ENCODE peak calls at places on chromosomes 12 and 14, in four cellular contexts. H is upper lobe of right lung, P is fibroblast of pulmonary artery, B is fibroblast of lung. W is an unnamed sample.

GRCh38 chr14:105064001-105064400 is 1.2 kb downstream of the GPR132 start:
- DNase-seq in H (no peak), P (no peak), B (no peak), W (no peak)

GRCh38 chr14:77267937-77268699 is 2.9 kb downstream of the NGB start:
- DNase-seq in H (no peak), P (no peak), B (no peak), W (no peak)

GRCh38 chr12:25249951-25250738 is 584 bp downstream of the KRAS start:
- DNase-seq in H (peak), P (peak), B (peak), W (peak)

GRCh38 chr12:75378354-75378753 is 12.5 kb upstream of the GLIPR1L2 start:
- DNase-seq in H (no peak), P (no peak), B (no peak), W (no peak)

GRCh38 chr14:70789361-70789760 is 20.0 kb downstream of the MAP3K9 start:
- DNase-seq in H (peak), P (peak), B (peak), W (peak)

GRCh38 chr12:132492522-132492921 is 2.6 kb downstream of the FBRSL1 start:
- DNase-seq in H (no peak), P (no peak), B (no peak), W (no peak)

GRCh38 chr14:71890541-71890940 is 41.7 kb upstream of the RGS6 start:
- DNase-seq in H (no peak), P (no peak), B (no peak), W (no peak)

GRCh38 chr14:33978892-33979612 is 28.2 kb upstream of the EGLN3 start:
- DNase-seq in H (no peak), P (no peak), B (no peak), W (no peak)

GRCh38 chr12:106348411-106348810 is 9.1 kb upstream of the POLR3B start:
- DNase-seq in H (no peak), P (no peak), B (peak), W (no peak)

GRCh38 chr12:75047885-75048525 is 161.6 kb downstream of the KCNC2 start:
- DNase-seq in H (no peak), P (no peak), B (no peak), W (no peak)

GRCh38 chr12:112468041-112468440 is 49.3 kb downstream of the PTPN11 start:
- DNase-seq in H (no peak), P (no peak), B (no peak), W (no peak)

GRCh38 chr12:9606247-9606646 is 1.5 kb downstream of the KLRB1 start:
- DNase-seq in H (no peak), P (no peak), B (no peak), W (no peak)

GRCh38 chr12:68623984-68624383 is 13.3 kb downstream of the RAP1B start:
- DNase-seq in H (no peak), P (no peak), B (peak), W (no peak)

GRCh38 chr12:54479421-54479820 is 6.0 kb upstream of the GTSF1 start:
- DNase-seq in H (no peak), P (peak), B (peak), W (peak)

GRCh38 chr12:46901464-46902205 is 75.8 kb upstream of the SLC38A4 start:
- DNase-seq in H (no peak), P (no peak), B (no peak), W (no peak)

GRCh38 chr14:26841920-26842741 is 244.3 kb upstream of the NOVA1 start:
- DNase-seq in H (no peak), P (peak), B (peak), W (peak)

GRCh38 chr12:53530920-53531319 is 23.6 kb upstream of the NPFF start:
- DNase-seq in H (no peak), P (no peak), B (peak), W (no peak)

GRCh38 chr14:61769893-61770292 is 7.7 kb downstream of the SNAPC1 start:
- DNase-seq in H (no peak), P (no peak), B (no peak), W (no peak)

GRCh38 chr12:126819554-126819953 is 1447.4 kb upstream of the TMEM132C start:
- DNase-seq in H (no peak), P (no peak), B (no peak), W (no peak)

GRCh38 chr14:41899416-41899815 is 292.7 kb downstream of the LRFN5 start:
- DNase-seq in H (no peak), P (peak), B (peak), W (peak)

GRCh38 chr12:73235387-73235786 is 963.2 kb downstream of the TRHDE start:
- DNase-seq in H (no peak), P (no peak), B (no peak), W (no peak)

GRCh38 chr12:130826151-130826801 is 12.8 kb downstream of the STX2 start:
- DNase-seq in H (peak), P (peak), B (peak), W (peak)

GRCh38 chr14:20332946-20333782 is at the start of gene CCNB1IP1:
- DNase-seq in H (no peak), P (peak), B (peak), W (peak)

GRCh38 chr14:101992708-101993107 is 28.3 kb downstream of the DYNC1H1 start:
- DNase-seq in H (no peak), P (no peak), B (no peak), W (no peak)

GRCh38 chr12:87425942-87426554 is 603.2 kb downstream of the C12orf50 start:
- DNase-seq in H (no peak), P (no peak), B (peak), W (no peak)

GRCh38 chr12:57782243-57782607 is 362 bp upstream of the TSFM start:
- DNase-seq in H (no peak), P (no peak), B (no peak), W (no peak)

GRCh38 chr12:45973526-45973925 is 16.8 kb downstream of the SCAF11 start:
- DNase-seq in H (no peak), P (peak), B (peak), W (no peak)

GRCh38 chr14:64717870-64718269 is 13.6 kb downstream of the PLEKHG3 start:
- DNase-seq in H (no peak), P (no peak), B (peak), W (no peak)

GRCh38 chr14:64720190-64720589 is 16.0 kb downstream of the PLEKHG3 start:
- DNase-seq in H (no peak), P (no peak), B (peak), W (no peak)

GRCh38 chr14:64721391-64721791 is 17.2 kb downstream of the PLEKHG3 start:
- DNase-seq in H (no peak), P (peak), B (peak), W (peak)

GRCh38 chr14:64718762-64719161 is 14.5 kb downstream of the PLEKHG3 start:
- DNase-seq in H (no peak), P (no peak), B (no peak), W (no peak)

DNA sequence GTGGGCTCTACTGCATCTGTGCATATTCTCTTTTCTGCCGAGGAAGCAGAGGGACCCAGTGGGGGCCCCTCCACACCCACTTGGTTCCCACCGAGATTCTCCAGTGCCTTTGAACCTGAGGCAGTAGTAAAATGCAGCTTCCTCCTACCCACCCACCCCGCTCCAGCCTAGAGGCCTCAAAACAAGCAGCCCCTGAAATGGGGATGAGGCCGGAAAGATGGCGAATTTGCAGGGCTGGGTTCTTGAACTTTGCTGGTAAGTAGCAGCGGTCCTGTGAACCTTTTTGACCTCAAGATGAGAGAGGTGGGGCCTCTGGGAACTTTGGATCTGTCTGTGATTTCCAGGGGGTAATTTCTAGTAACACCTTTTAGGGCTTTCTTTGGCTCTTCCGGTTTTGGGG is 15.4 kb downstream of the PLEKHG3 start:
- DNase-seq in H (no peak), P (no peak), B (no peak), W (no peak)
- H3K4me3 ChIP-seq in H (no peak), P (no peak), B (no peak), W (no peak)

DNA sequence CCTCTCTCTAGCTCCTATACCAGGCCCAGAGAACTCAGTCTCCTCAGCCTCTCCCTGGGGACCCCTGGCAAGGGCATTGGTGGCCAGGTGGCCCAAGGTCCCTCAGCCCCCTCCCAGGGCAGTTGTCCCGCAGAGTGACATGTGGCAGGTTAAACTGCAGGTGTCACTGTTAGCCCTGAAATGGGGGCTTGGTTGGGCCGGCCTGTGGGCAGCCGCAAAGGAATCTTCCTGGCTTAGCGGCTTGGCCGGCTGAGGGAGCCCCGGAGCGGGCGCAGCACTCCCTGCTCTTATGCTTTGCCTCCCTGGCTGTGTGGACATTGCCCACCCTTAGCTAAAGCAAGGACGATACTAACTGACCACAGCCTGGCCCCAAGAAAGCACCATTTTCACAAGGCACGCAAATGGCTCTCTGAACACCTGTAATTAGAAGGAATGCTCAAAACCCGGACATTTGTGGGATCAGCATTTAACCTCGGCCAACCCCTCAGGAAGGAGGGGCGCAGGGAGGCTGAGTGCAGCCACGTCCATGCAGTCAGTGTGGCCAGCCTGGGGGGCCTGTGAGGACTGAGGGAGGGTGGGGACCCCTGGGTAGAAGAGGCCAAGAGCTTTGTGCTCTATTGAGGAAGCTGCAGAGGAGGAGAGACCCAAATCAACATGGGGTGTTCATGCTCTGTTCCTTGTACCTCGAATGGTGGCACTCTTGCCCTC is 82.2 kb downstream of the PAPOLA start:
- DNase-seq in H (peak), P (peak), B (peak), W (peak)
- TF ChIP-seq CTCF in H (no peak), P (peak), B (no peak), W (peak)

DNA sequence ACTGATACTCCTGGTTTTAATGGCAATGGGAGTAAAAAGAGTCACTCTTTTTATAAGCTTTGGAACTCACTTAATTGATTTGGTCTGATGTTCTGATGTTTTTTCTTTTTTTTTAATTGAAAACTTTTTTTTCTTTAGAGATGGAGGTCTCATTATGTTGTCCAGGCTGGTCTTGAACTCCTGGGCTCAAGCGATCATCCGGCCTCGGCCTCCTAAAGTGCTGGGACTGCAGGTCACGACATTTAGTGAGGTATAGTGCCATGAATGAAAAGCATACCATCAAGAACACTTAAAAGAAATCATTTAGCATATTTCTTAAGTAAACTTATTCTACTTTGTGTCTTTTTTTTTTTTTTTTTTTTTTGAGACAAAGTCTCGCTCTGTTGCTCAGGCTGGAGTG is 12.7 kb upstream of the EID3 start:
- DNase-seq in H (no peak), P (no peak), B (no peak), W (no peak)
- H3K4me3 ChIP-seq in H (no peak), P (peak), B (no peak), W (no peak)

GRCh38 chr12:5912011-5912410 is 33.0 kb downstream of the ANO2 start:
- DNase-seq in H (no peak), P (no peak), B (no peak), W (no peak)
- TF ChIP-seq CTCF in H (no peak), P (no peak), B (no peak), W (no peak)

GRCh38 chr12:21330682-21331253 is 3.9 kb downstream of the SLCO1A2 start:
- DNase-seq in H (no peak), P (peak), B (peak), W (peak)

GRCh38 chr12:21334100-21334499 is 617 bp downstream of the SLCO1A2 start:
- DNase-seq in H (no peak), P (no peak), B (no peak), W (no peak)

GRCh38 chr12:21324551-21324950 is 10.2 kb downstream of the SLCO1A2 start:
- DNase-seq in H (no peak), P (no peak), B (no peak), W (no peak)

GRCh38 chr12:21323736-21324135 is 11.0 kb downstream of the SLCO1A2 start:
- DNase-seq in H (no peak), P (no peak), B (no peak), W (no peak)

DNA sequence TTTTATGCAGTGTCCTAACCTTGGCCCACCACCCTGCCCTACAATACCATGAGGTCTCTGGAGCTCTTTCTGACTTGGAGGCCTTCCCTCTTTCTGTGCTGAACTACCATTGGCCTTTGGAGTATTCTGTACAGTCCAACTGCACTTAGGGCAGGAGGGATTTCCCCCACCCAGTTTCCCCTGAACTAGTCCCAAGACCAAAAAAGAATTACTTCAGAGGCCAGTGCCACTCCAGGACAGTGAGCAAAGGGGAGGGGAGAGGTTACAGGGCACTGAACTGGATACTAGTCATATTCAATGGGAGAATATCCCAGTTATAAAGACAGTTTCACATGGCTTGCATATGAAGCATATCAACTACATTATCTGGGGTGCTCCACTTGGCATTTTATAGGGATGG is 6.1 kb downstream of the SLCO1A2 start:
- DNase-seq in H (no peak), P (no peak), B (no peak), W (no peak)
- H3K4me3 ChIP-seq in H (no peak), P (no peak), B (no peak), W (no peak)